ENCODE peak calls at places on chromosomes 16 and 17, in nine cellular contexts. X, D, P, R, Y, S, W, B and H are unnamed samples.
A peak's percentile ranks its signal among the peaks of the same experiment; 100 is the strongest.

GRCh38 chr16:88383401-88384221 is 852 bp downstream of the ZNF469 start:
- DNase-seq in X (no peak), D (no peak), P (peak; percentile 48), R (peak; percentile 63), Y (peak; percentile 42), S (no peak), W (peak; percentile 27), B (peak; percentile 28), H (peak; percentile 22)

GRCh38 chr16:2054543-2055245 is 6.9 kb downstream of the TSC2 start:
- DNase-seq in X (no peak), D (no peak), P (no peak), R (no peak), Y (no peak), S (no peak), W (no peak), B (no peak), H (no peak)

GRCh38 chr16:88570691-88571092 is 489 bp downstream of the ZC3H18 start:
- DNase-seq in X (peak; percentile 17), D (no peak), P (peak; percentile 4), R (no peak), Y (no peak), S (peak; percentile 49), W (no peak), B (no peak), H (peak; percentile 34)

GRCh38 chr17:35889818-35890773 is 9.9 kb upstream of the CCL5 start:
- DNase-seq in X (no peak), D (no peak), P (peak; percentile 62), R (peak; percentile 68), Y (no peak), S (no peak), W (peak; percentile 56), B (no peak), H (peak; percentile 52)

GRCh38 chr16:5010576-5011329 is 23.0 kb downstream of the NAGPA start:
- DNase-seq in X (no peak), D (peak; percentile 64), P (no peak), R (no peak), Y (no peak), S (no peak), W (no peak), B (no peak), H (no peak)

GRCh38 chr17:76585649-76586593 is at the start of gene ST6GALNAC2:
- DNase-seq in X (no peak), D (no peak), P (peak; percentile 40), R (no peak), Y (peak; percentile 84), S (no peak), W (no peak), B (peak; percentile 42), H (peak; percentile 50)

GRCh38 chr16:30949655-30950515 is 1.0 kb downstream of the ORAI3 start:
- DNase-seq in X (peak; percentile 58), D (peak; percentile 87), P (peak; percentile 75), R (peak; percentile 80), Y (peak; percentile 20), S (peak; percentile 57), W (peak; percentile 56), B (peak; percentile 79), H (peak; percentile 50)

GRCh38 chr17:42287305-42288077 is 807 bp upstream of the STAT5A start:
- DNase-seq in X (no peak), D (peak; percentile 41), P (no peak), R (no peak), Y (no peak), S (no peak), W (no peak), B (no peak), H (peak; percentile 55)

GRCh38 chr16:69179255-69180010 is 7.5 kb upstream of the SNTB2 start:
- DNase-seq in X (peak; percentile 78), D (no peak), P (peak; percentile 90), R (peak; percentile 84), Y (peak; percentile 88), S (no peak), W (peak; percentile 86), B (no peak), H (peak; percentile 89)

GRCh38 chr17:9370464-9370863 is 205.2 kb downstream of the STX8 start:
- DNase-seq in X (no peak), D (no peak), P (peak; percentile 69), R (peak; percentile 62), Y (peak; percentile 7), S (no peak), W (peak; percentile 59), B (no peak), H (no peak)

GRCh38 chr17:77422104-77422782 is 281.5 kb downstream of the SEC14L1 start:
- DNase-seq in X (no peak), D (no peak), P (no peak), R (no peak), Y (peak; percentile 89), S (no peak), W (no peak), B (no peak), H (no peak)

GRCh38 chr17:35486920-35487727 is 38.6 kb upstream of the SLFN13 start:
- DNase-seq in X (peak; percentile 41), D (no peak), P (peak; percentile 79), R (peak; percentile 56), Y (no peak), S (no peak), W (peak; percentile 64), B (no peak), H (peak; percentile 11)

GRCh38 chr17:47188266-47188665 is 829 bp downstream of the CDC27 start:
- DNase-seq in X (peak; percentile 25), D (no peak), P (peak; percentile 68), R (peak; percentile 73), Y (peak; percentile 47), S (peak; percentile 51), W (peak; percentile 67), B (no peak), H (peak; percentile 71)

GRCh38 chr16:81571592-81572230 is 127.1 kb downstream of the CMIP start:
- DNase-seq in X (no peak), D (no peak), P (no peak), R (no peak), Y (no peak), S (no peak), W (no peak), B (no peak), H (no peak)

DNA sequence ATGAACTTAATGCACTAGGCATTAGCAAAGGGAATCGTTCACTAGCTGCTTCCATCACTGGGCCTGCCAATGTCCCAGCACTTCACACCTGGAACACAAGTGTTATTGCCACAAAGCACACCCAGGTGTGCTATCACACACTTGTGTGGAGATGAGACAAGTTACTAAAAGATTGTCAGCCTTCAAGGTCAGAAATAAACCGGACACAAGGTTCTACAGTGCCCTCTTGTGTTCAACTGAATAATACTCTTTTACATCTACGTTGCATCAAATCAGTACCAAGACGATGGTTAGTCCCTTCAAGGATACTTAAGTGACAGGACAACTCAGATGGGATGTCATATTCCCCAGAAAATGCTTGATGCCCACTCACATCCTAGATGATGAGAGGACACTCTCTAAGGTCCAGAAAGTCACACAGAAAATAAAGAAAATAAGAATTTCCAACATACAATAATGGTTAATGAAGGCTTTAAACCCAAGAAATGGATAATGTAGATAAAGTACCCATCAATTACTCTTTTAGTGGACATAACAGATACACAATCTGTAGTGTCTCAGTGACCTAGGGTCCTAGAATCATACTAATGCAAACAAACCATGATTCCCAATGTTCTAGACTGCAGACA is 16.4 kb upstream of the GLG1 start:
- DNase-seq in X (peak; percentile 18), D (no peak), P (peak; percentile 35), R (peak; percentile 68), Y (peak; percentile 59), S (peak; percentile 57), W (peak; percentile 20), B (no peak), H (peak; percentile 73)
- H4K20me1 ChIP-seq in X (no peaks in the 10 kb centered on the region), D (no peaks in the 10 kb centered on the region), P (no peaks in the 10 kb centered on the region), R (peaks cover 13% of the 10 kb centered on the region), Y (peaks cover 7% of the 10 kb centered on the region), S (peaks cover 6% of the 10 kb centered on the region), W (peaks cover 29% of the 10 kb centered on the region), B (peaks cover 10% of the 10 kb centered on the region), H (no peaks in the 10 kb centered on the region)

DNA sequence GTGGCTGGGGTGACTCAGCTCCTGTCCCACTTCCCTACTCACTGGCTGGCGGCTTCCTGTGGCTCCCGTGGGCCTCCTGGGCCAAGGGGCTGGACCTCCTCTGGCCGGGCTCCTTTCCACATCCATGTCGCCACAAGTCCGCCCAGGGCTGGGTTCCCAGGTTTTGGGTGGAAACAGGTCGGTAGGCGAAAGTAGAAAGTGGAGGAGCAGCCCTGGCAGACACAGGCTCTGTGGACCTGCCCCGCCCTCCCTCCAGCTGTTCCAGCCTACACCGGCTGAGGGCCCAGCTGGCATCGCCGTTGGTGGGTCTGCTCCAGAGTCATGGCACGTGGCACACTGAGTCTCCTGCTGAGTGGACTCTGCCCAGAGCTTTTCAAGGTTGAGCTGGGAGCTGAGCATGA is 28.7 kb downstream of the GSE1 start:
- DNase-seq in X (no peak), D (no peak), P (peak; percentile 49), R (no peak), Y (no peak), S (no peak), W (peak; percentile 23), B (no peak), H (no peak)
- H3K4me2 ChIP-seq in X (no peak overlapping the region), D (no peak overlapping the region), P (no peak overlapping the region), R (no peak overlapping the region), Y (no peak overlapping the region), S (no peak overlapping the region), W (no peak overlapping the region), B (no peak overlapping the region), H (no peak overlapping the region)

DNA sequence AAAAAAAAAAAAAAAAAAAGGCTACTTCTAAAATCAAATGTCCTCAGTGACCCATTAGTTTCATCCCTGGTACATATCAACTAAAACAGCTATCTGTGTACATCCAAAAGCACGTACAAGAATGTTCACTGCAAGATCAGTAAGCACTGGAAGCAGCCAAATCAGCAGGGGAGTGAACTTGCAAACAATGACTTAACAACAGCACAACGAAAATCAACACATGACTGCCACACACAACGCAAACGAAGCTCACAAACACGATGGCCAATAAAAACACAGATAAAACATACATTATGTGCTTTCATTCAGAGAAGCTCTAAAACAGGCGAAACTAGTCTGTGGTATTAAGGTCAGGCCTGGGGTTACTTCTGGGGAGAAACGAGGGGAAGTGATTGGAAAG is 60.6 kb downstream of the XPO6 start:
- DNase-seq in X (no peak), D (no peak), P (no peak), R (no peak), Y (no peak), S (no peak), W (no peak), B (no peak), H (no peak)
- H4K20me1 ChIP-seq in X (no peaks in the 10 kb centered on the region), D (no peaks in the 10 kb centered on the region), P (no peaks in the 10 kb centered on the region), R (peaks cover 7% of the 10 kb centered on the region), Y (no peaks in the 10 kb centered on the region), S (no peaks in the 10 kb centered on the region), W (peaks cover 49% of the 10 kb centered on the region), B (peaks cover 11% of the 10 kb centered on the region), H (no peaks in the 10 kb centered on the region)

GRCh38 chr17:16417896-16418683 is 2.7 kb downstream of the TRPV2 start:
- DNase-seq in X (no peak), D (no peak), P (peak; percentile 64), R (peak; percentile 28), Y (peak; percentile 37), S (no peak), W (peak; percentile 42), B (no peak), H (no peak)

GRCh38 chr17:16419074-16419928 is 3.9 kb downstream of the TRPV2 start:
- DNase-seq in X (no peak), D (no peak), P (peak; percentile 93), R (peak; percentile 94), Y (peak; percentile 94), S (no peak), W (peak; percentile 91), B (no peak), H (peak; percentile 63)

GRCh38 chr17:16418684-16419066 is 3.3 kb downstream of the TRPV2 start:
- DNase-seq in X (no peak), D (no peak), P (no peak), R (no peak), Y (no peak), S (no peak), W (no peak), B (no peak), H (no peak)

GRCh38 chr17:16415031-16415924 is at the start of gene TRPV2:
- DNase-seq in X (peak; percentile 63), D (peak; percentile 85), P (no peak), R (no peak), Y (peak; percentile 49), S (peak; percentile 80), W (no peak), B (no peak), H (no peak)

GRCh38 chr17:16417399-16417798 is 2.0 kb downstream of the TRPV2 start:
- DNase-seq in X (no peak), D (no peak), P (no peak), R (no peak), Y (no peak), S (no peak), W (no peak), B (no peak), H (no peak)
- H3K4me2 ChIP-seq in X (no peak overlapping the region), D (no peak overlapping the region), P (no peak overlapping the region), R (no peak overlapping the region), Y (no peak overlapping the region), S (no peak overlapping the region), W (peak overlapping the region; percentile 88), B (no peak overlapping the region), H (no peak overlapping the region)